ENCODE peak calls at places on chromosomes 13 and 19, in five cellular contexts. H is GM12864, R is IMR-90, T is cardiac fibroblast, K is tibial artery. M is an unnamed sample.
A peak's percentile ranks its signal among the peaks of the same experiment; 100 is the strongest.

GRCh38 chr19:8567522-8568172 is 9.6 kb downstream of the MYO1F start:
- DNase-seq in H (no peak), R (no peak), T (no peak), K (no peak), M (no peak)

GRCh38 chr13:111027481-111028439 is 87.3 kb upstream of the ARHGEF7 start:
- DNase-seq in H (no peak), R (peak; percentile 50), T (peak; percentile 29), K (no peak), M (no peak)

GRCh38 chr13:48403151-48403631 is 9.7 kb downstream of the LPAR6 start:
- DNase-seq in H (no peak), R (peak; percentile 18), T (peak; percentile 53), K (no peak), M (no peak)

GRCh38 chr13:99821741-99822140 is 149.8 kb downstream of the ZIC5 start:
- DNase-seq in H (no peak), R (no peak), T (no peak), K (no peak), M (no peak)

GRCh38 chr19:28022506-28022905 is 1190.4 kb downstream of the UQCRFS1 start:
- DNase-seq in H (no peak), R (no peak), T (no peak), K (no peak), M (no peak)

GRCh38 chr19:9793051-9793591 is 24.6 kb upstream of the ZNF846 start:
- DNase-seq in H (no peak), R (peak; percentile 32), T (peak; percentile 52), K (no peak), M (no peak)

GRCh38 chr13:63864171-63864902 is 2448.7 kb upstream of the PCDH20 start:
- DNase-seq in H (no peak), R (peak; percentile 58), T (peak; percentile 68), K (no peak), M (no peak)

GRCh38 chr19:57559008-57559403 is 657 bp downstream of the ZNF550 start:
- DNase-seq in H (no peak), R (no peak), T (peak; percentile 31), K (no peak), M (no peak)

GRCh38 chr19:1907563-1908363 is 2.6 kb downstream of the ADAT3 start:
- DNase-seq in H (no peak), R (no peak), T (no peak), K (no peak), M (no peak)

GRCh38 chr19:31317542-31317941 is 31.7 kb downstream of the TSHZ3 start:
- DNase-seq in H (no peak), R (no peak), T (peak; percentile 39), K (no peak), M (no peak)

GRCh38 chr13:28324181-28324789 is 170.6 kb downstream of the FLT1 start:
- DNase-seq in H (peak; percentile 31), R (peak; percentile 73), T (peak; percentile 82), K (no peak), M (no peak)

GRCh38 chr19:30664358-30665058 is 292.3 kb downstream of the ZNF536 start:
- DNase-seq in H (no peak), R (peak; percentile 4), T (peak; percentile 27), K (no peak), M (no peak)

GRCh38 chr13:112444416-112445399 is 68.6 kb downstream of the SPACA7 start:
- DNase-seq in H (no peak), R (no peak), T (no peak), K (peak; percentile 59), M (no peak)

GRCh38 chr13:76053181-76053580 is 417.1 kb downstream of the LMO7 start:
- DNase-seq in H (no peak), R (no peak), T (no peak), K (no peak), M (no peak)

GRCh38 chr19:41505105-41505504 is 62.1 kb downstream of the ERICH4 start:
- DNase-seq in H (no peak), R (no peak), T (no peak), K (no peak), M (no peak)

GRCh38 chr19:31257426-31258130 is 91.7 kb downstream of the TSHZ3 start:
- DNase-seq in H (no peak), R (no peak), T (no peak), K (peak; percentile 60), M (no peak)

GRCh38 chr13:107458269-107458668 is 757.1 kb downstream of the LIG4 start:
- DNase-seq in H (no peak), R (no peak), T (no peak), K (no peak), M (no peak)

GRCh38 chr19:57757941-57758340 is 11.3 kb downstream of the ZNF776 start:
- DNase-seq in H (no peak), R (no peak), T (no peak), K (no peak), M (no peak)

GRCh38 chr19:55698256-55698655 is 23.2 kb downstream of the EPN1 start:
- DNase-seq in H (no peak), R (no peak), T (no peak), K (peak; percentile 32), M (no peak)

GRCh38 chr19:8373867-8374813 is 10.2 kb downstream of the ANGPTL4 start:
- DNase-seq in H (no peak), R (no peak), T (peak; percentile 60), K (no peak), M (no peak)

GRCh38 chr19:41646589-41647204 is 19.8 kb upstream of the CEACAM4 start:
- DNase-seq in H (no peak), R (no peak), T (peak; percentile 22), K (no peak), M (no peak)

GRCh38 chr13:87124785-87125074 is 546.4 kb upstream of the SLITRK5 start:
- DNase-seq in H (no peak), R (no peak), T (no peak), K (no peak), M (no peak)

GRCh38 chr13:74133657-74134201 is 475 bp downstream of the KLF12 start:
- DNase-seq in H (peak; percentile 93), R (peak; percentile 95), T (peak; percentile 92), K (peak; percentile 93), M (peak; percentile 54)

GRCh38 chr19:17605761-17606745 is 50.6 kb downstream of the COLGALT1 start:
- DNase-seq in H (peak; percentile 76), R (peak; percentile 56), T (peak; percentile 64), K (peak; percentile 83), M (peak; percentile 29)

GRCh38 chr19:48551437-48552302 is at the start of gene SULT2B1:
- DNase-seq in H (no peak), R (no peak), T (no peak), K (no peak), M (no peak)

GRCh38 chr13:106089251-106089940 is 446.1 kb downstream of the EFNB2 start:
- DNase-seq in H (no peak), R (no peak), T (no peak), K (no peak), M (no peak)

GRCh38 chr19:43784251-43784980 is 3.6 kb upstream of the KCNN4 start:
- DNase-seq in H (peak; percentile 47), R (peak; percentile 85), T (peak; percentile 84), K (peak; percentile 70), M (no peak)

GRCh38 chr19:6241056-6241455 is 38.7 kb downstream of the MLLT1 start:
- DNase-seq in H (no peak), R (no peak), T (no peak), K (no peak), M (no peak)

GRCh38 chr13:84481958-84482357 is 599.7 kb upstream of the SLITRK1 start:
- DNase-seq in H (no peak), R (peak; percentile 87), T (peak; percentile 70), K (no peak), M (peak; percentile 9)

GRCh38 chr19:49084206-49085019 is 838 bp upstream of the SNRNP70 start:
- DNase-seq in H (no peak), R (no peak), T (no peak), K (no peak), M (no peak)

DNA sequence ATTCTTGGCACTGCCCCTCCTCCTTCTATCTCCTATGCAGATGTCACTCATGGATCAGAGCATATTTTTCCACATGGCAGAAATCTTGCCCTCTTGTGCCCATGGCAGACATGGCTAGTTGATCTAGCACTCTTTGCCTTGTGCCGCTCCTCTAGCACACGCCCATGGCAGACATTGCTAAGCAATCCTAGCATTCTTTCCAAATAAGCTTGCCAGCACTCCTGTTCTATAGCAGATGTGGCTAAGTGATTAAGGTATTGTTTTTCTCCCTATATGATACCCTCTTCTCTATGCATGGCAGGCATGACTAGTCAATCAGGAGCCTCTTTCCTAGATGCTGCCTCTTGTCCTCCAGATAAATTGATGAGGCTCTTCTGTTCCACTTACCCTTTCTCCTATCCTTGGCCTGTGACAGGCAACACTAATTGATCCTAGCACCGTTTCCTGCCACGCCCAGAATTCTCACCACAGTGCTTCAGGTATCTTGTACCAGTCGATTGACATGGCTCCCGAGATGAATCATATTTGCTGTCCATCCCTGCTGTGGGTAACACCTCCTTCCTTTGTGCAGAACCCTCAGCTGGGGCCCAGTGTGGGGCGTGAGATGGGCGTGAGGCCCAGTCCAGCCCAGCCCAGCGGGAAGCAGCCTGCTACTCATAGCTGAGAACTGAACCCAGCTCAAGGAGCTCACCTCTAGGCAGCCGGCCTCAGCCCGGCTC is 26.9 kb downstream of the TMED1 start:
- DNase-seq in H (no peak), R (peak; percentile 21), T (peak; percentile 44), K (no peak), M (no peak)
- H3K4me3 ChIP-seq in H (no peak overlapping the region), R (no peak overlapping the region), T (no peak overlapping the region), K (no peak overlapping the region), M (no peak overlapping the region)

GRCh38 chr19:20077791-20078463 is at the start of gene ZNF90:
- DNase-seq in H (peak; percentile 83), R (peak; percentile 93), T (peak; percentile 99), K (peak; percentile 97), M (peak; percentile 64)
- TF ChIP-seq CTCF in H (no peak), R (peak; percentile 3), T (peak; percentile 4), K (no peak), M (peak; percentile 8)

DNA sequence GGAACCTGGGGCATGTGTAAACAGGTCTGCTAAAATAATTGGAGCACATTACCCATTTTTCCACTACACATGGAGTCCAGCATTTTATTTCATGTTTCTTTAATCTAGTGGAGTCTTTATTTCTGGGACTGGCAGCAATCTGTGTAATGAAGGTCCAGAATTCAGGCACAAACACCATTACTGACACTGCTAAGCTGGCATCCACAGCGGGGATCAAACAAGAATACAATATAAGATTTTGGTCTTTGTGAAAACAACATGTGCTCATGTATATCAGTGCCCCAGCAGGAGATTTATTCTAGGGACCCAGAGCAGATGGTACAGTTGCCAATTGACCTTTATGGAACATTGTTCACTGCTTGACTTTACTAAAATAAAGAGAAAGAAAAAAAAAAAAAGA is 1587.0 kb upstream of the PRR20A start:
- DNase-seq in H (no peak), R (no peak), T (no peak), K (no peak), M (no peak)
- H3K4me3 ChIP-seq in H (no peak overlapping the region), R (no peak overlapping the region), T (no peak overlapping the region), K (no peak overlapping the region), M (no peak overlapping the region)

DNA sequence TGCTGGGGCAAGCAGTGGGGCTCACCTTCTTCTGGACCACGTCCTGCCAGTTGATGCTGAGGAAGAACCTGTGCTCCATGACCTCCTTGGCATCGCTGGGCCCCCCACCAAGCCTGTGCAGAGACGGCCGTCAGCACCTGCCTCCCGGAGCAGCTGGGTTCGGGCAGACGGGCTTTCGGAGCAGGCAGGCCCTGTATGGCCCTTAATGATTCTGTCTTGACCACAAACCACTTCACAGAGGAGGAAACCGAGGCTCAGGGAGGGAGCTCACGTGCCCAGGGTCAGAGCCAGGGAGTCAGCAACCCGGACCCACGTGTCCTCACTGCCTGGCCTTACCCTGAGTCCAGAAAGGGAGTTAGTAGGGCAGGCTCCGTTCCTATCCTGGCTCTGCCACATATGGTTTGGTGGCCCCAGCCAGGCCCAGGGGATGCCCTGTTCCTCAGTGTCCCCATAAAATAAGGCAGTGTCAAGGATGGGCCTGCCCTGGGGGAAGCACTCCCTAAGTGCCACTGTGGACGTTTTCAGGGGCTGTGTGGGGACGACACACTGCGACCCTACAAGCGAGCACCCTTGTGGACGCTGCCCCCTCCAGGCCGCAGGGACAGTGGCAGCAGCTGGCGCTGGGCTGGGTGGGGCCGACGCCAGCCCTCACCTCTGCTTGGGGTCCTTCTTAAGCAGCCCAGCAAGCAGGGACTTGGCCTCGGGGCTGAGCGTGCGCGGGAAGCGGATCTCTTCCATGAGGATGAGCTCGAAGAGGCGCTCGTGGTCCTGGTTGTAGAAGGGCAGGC is 8.9 kb upstream of the CCNP start:
- DNase-seq in H (no peak), R (no peak), T (no peak), K (peak; percentile 57), M (no peak)
- TF ChIP-seq CTCF in H (no peak), R (peak; percentile 25), T (peak; percentile 20), K (no peak), M (peak; percentile 13)